ENCODE peak calls at places on chromosomes 12 and 14, in six cellular contexts. P, V, N, B, Q and J are unnamed samples.
A peak's percentile ranks its signal among the peaks of the same experiment; 100 is the strongest.

GRCh38 chr12:6834873-6835272 is 5.9 kb upstream of the GNB3 start:
- DNase-seq in P (no peak), V (no peak), N (no peak), B (no peak), Q (no peak), J (no peak)

GRCh38 chr12:93060666-93061413 is 131.7 kb upstream of the EEA1 start:
- DNase-seq in P (no peak), V (no peak), N (peak; percentile 43), B (peak; percentile 6), Q (peak; percentile 45), J (no peak)

GRCh38 chr12:105483691-105484090 is 153.2 kb downstream of the C12orf75 start:
- DNase-seq in P (no peak), V (no peak), N (no peak), B (no peak), Q (no peak), J (no peak)

GRCh38 chr14:29310210-29310609 is 543.6 kb downstream of the FOXG1 start:
- DNase-seq in P (no peak), V (no peak), N (no peak), B (no peak), Q (no peak), J (no peak)

GRCh38 chr14:45705954-45706353 is 453.0 kb upstream of the MIS18BP1 start:
- DNase-seq in P (no peak), V (no peak), N (no peak), B (no peak), Q (no peak), J (no peak)

GRCh38 chr12:102862486-102862885 is 54.6 kb downstream of the PAH start:
- DNase-seq in P (no peak), V (no peak), N (no peak), B (no peak), Q (no peak), J (no peak)

GRCh38 chr12:19759229-19759628 is 319.9 kb downstream of the AEBP2 start:
- DNase-seq in P (no peak), V (no peak), N (no peak), B (no peak), Q (no peak), J (no peak)

GRCh38 chr12:108622425-108622824 is 11.3 kb downstream of the SELPLG start:
- DNase-seq in P (no peak), V (no peak), N (no peak), B (no peak), Q (peak; percentile 36), J (peak; percentile 65)

GRCh38 chr12:61654698-61655097 is 605.5 kb upstream of the USP15 start:
- DNase-seq in P (no peak), V (no peak), N (no peak), B (no peak), Q (no peak), J (no peak)

GRCh38 chr12:23424685-23425084 is 524.8 kb downstream of the SOX5 start:
- DNase-seq in P (no peak), V (no peak), N (no peak), B (no peak), Q (no peak), J (no peak)

GRCh38 chr12:47551426-47551851 is 154.4 kb downstream of the RPAP3 start:
- DNase-seq in P (no peak), V (no peak), N (peak; percentile 9), B (no peak), Q (no peak), J (no peak)

GRCh38 chr12:3732901-3733300 is 20.0 kb downstream of the CRACR2A start:
- DNase-seq in P (peak; percentile 72), V (no peak), N (no peak), B (no peak), Q (no peak), J (no peak)

GRCh38 chr14:72925171-72925759 is 999 bp upstream of the DCAF4 start:
- DNase-seq in P (no peak), V (no peak), N (no peak), B (no peak), Q (peak; percentile 56), J (no peak)

GRCh38 chr12:9933966-9934365 is 1.8 kb upstream of the CLEC2A start:
- DNase-seq in P (no peak), V (no peak), N (no peak), B (no peak), Q (no peak), J (no peak)

GRCh38 chr12:54060975-54061778 is 7.5 kb downstream of the HOXC4 start:
- DNase-seq in P (no peak), V (peak; percentile 47), N (no peak), B (no peak), Q (no peak), J (no peak)

GRCh38 chr14:69739486-69739885 is 27.5 kb upstream of the SRSF5 start:
- DNase-seq in P (no peak), V (no peak), N (no peak), B (no peak), Q (no peak), J (no peak)

DNA sequence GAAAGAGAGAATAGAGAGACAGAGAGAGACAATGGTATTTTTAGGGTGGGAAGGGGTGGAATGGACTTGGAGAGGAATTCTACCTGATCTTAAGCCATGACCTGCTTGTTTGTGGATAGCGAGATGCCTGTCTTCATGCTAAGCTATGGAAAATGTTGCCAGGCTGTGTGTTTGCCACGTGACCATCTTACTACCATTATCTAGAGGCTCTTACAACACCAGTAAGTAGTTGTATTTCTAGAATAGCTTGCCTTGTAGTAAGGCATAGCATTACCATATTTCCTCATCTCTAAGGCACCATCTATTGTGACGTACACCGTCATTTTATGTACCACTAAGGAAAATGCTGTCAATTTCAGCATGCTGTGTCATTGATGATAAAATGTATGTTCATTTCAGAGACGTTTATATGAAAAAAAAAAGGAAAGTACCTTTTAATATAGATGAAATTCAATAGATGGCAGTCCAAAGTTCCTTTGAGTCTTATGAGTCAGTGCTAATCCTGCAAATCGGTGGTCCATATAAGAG is 75.6 kb upstream of the RASSF3 start:
- DNase-seq in P (no peak), V (no peak), N (no peak), B (no peak), Q (no peak), J (no peak)
- TF ChIP-seq EP300 in P (no peak), V (no peak), N (no peak), B (no peak), Q (no peak), J (no peak)

DNA sequence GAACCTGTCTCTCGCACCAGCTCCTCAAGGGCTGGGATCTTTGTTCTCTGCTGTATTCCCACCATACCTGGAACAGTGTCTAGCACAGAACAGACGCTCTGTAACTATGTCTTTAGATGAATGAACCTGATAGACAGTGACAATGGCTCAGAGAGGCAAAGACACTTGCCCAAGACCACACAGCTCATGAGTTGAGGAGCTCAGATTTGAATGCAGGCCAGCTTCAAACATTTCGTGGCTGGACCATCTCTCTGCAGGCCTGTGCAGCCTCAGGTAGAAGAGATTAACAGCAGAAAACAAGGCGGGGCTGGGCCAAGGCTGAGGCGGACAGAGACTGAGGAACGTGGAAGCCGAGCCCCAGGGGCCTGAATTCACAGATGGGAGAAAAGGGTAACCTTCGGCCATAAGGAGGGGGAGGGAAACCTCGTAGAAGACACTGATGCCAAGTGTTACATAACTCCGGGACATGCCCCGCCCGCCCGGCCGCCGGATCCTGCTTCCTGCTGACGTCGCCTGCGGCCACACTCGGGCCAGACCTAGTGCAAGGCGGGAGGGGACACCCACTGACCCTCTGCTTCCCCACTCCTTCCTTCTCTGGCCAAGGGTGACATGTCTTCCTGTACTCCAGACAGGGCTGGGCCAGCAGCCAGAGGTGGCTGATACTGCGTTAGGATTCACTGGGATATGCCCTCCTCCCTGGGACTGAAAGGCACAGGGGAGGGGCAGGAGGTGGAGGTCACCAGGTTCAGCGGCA is 86.7 kb downstream of the RFLNA start:
- DNase-seq in P (peak; percentile 92), V (peak; percentile 94), N (peak; percentile 91), B (no peak), Q (no peak), J (peak; percentile 93)
- TF ChIP-seq EP300 in P (peak; percentile 72), V (no peak), N (peak; percentile 96), B (no peak), Q (no peak), J (peak; percentile 85)

GRCh38 chr14:55074662-55075061 is 23.2 kb downstream of the MAPK1IP1L start:
- DNase-seq in P (no peak), V (no peak), N (no peak), B (no peak), Q (no peak), J (no peak)

GRCh38 chr14:55073856-55074255 is 22.4 kb downstream of the MAPK1IP1L start:
- DNase-seq in P (no peak), V (no peak), N (no peak), B (no peak), Q (no peak), J (no peak)

GRCh38 chr14:55075628-55076027 is 24.2 kb downstream of the MAPK1IP1L start:
- DNase-seq in P (no peak), V (no peak), N (no peak), B (no peak), Q (no peak), J (no peak)

GRCh38 chr14:55077155-55077554 is 25.7 kb downstream of the MAPK1IP1L start:
- DNase-seq in P (peak; percentile 50), V (no peak), N (no peak), B (no peak), Q (no peak), J (peak; percentile 32)

GRCh38 chr14:55077691-55078151 is 26.3 kb downstream of the MAPK1IP1L start:
- DNase-seq in P (peak; percentile 79), V (no peak), N (no peak), B (no peak), Q (no peak), J (no peak)
- TF ChIP-seq EP300 in P (no peak), V (no peak), N (no peak), B (no peak), Q (no peak), J (no peak)

GRCh38 chr12:121799175-121799841 is 4.5 kb upstream of the SETD1B start:
- DNase-seq in P (peak; percentile 61), V (peak; percentile 85), N (peak; percentile 63), B (peak; percentile 75), Q (peak; percentile 68), J (peak; percentile 94)

GRCh38 chr12:121800694-121801600 is 2.9 kb upstream of the SETD1B start:
- DNase-seq in P (peak; percentile 83), V (peak; percentile 90), N (peak; percentile 57), B (peak; percentile 62), Q (peak; percentile 61), J (peak; percentile 80)

GRCh38 chr12:121798807-121799174 is 5.0 kb upstream of the SETD1B start:
- DNase-seq in P (no peak), V (no peak), N (no peak), B (no peak), Q (no peak), J (no peak)

GRCh38 chr12:121801601-121802484 is 2.0 kb upstream of the SETD1B start:
- DNase-seq in P (no peak), V (no peak), N (peak; percentile 18), B (no peak), Q (no peak), J (no peak)

DNA sequence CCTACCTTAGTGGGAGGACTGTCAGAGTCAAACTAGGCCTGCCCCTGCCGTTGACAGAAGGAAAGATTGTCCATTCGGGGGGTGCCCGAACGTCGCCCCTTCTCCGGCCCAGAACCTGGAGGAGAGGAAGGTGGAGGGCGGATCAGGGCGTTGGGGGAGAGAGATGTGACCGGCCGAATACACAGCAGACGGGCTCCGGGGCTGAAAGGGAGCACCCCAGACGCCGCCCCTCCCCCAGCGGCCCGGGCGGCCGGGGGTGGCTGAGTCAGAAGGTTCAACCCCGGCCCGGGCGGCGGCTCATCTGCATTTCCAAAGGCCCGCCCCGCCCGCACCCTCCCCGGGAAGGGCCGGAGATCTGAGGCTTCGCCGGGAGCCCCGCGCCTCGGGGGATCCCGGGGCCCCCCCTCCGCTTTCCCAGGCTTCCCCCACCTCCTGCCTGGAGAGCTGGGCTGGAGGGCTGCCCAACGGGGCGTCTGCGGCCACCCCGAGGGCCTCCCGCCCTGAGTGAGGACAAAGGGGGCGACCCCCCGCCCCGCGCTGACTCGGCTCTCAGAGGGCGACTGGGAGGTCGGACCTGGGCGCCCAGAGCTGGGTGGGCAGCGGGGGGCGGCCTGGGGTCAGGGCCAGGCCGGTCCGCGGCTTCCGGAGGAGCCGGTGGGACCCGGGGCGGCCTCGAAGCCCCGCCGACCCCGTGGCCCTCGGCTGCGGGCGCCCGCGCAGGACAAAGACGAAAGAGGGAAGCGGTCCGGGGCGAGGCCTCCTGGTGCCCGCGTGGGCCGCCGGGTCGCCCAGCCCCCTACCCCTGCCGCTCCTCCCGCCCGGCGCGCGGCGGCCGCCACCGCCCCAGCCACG is 3.7 kb upstream of the SETD1B start:
- DNase-seq in P (peak; percentile 90), V (peak; percentile 94), N (peak; percentile 81), B (peak; percentile 75), Q (peak; percentile 71), J (peak; percentile 94)
- TF ChIP-seq EP300 in P (no peak), V (no peak), N (peak; percentile 87), B (no peak), Q (no peak), J (peak; percentile 51)